ENCODE peak calls at places on chromosomes 6 and 20, in five cellular contexts. I is endothelial cell; U is stimulated activated CD4-positive, alpha-beta T cell treated with anti-CD3 and anti-CD28 coated beads, Interleukin-12 subunit alpha, Interleukin-12 subunit beta, amount 100 ng/mL, for 24 hours; R is neural crest cell; L is body of pancreas. Q is an unnamed sample.

GRCh38 chr20:24405810-24406209 is 63.6 kb upstream of the SYNDIG1 start:
- DNase-seq in R (no peak), U (no peak), I (no peak), L (no peak), Q (no peak)

GRCh38 chr6:102763886-102764285 is 1370.4 kb downstream of the GRIK2 start:
- DNase-seq in R (no peak), U (no peak), L (no peak), I (no peak), Q (no peak)

GRCh38 chr6:85966859-85967258 is 324.2 kb upstream of the SYNCRIP start:
- DNase-seq in I (no peak), U (no peak), L (peak; percentile 18), R (no peak), Q (no peak)

GRCh38 chr6:22447191-22447590 is 122.2 kb upstream of the HDGFL1 start:
- DNase-seq in I (no peak), L (no peak), R (no peak), U (no peak), Q (peak; percentile 34)

GRCh38 chr6:106702451-106703110 is 73.2 kb downstream of the QRSL1 start:
- DNase-seq in I (no peak), L (peak; percentile 84), U (no peak), R (no peak), Q (no peak)

GRCh38 chr6:120211955-120212792 is 862.6 kb upstream of the MAN1A1 start:
- DNase-seq in L (no peak), R (no peak), U (no peak), I (no peak), Q (no peak)

GRCh38 chr20:54284928-54285704 is 77.2 kb downstream of the PFDN4 start:
- DNase-seq in L (no peak), I (no peak), R (no peak), U (peak; percentile 15), Q (no peak)

GRCh38 chr6:137823826-137824501 is 43.1 kb upstream of the TNFAIP3 start:
- DNase-seq in L (peak; percentile 16), R (peak; percentile 30), I (no peak), U (no peak), Q (peak; percentile 21)

GRCh38 chr6:17886891-17887290 is 100.5 kb downstream of the KIF13A start:
- DNase-seq in R (no peak), U (no peak), L (no peak), I (no peak), Q (peak; percentile 25)

GRCh38 chr6:43113431-43114260 is 37.5 kb downstream of the PTK7 start:
- DNase-seq in L (no peak), U (no peak), I (no peak), R (no peak), Q (peak; percentile 79)

GRCh38 chr6:20162515-20162914 is 49.8 kb downstream of the MBOAT1 start:
- DNase-seq in I (no peak), U (no peak), L (no peak), R (no peak), Q (no peak)

GRCh38 chr20:35551485-35551884 is 9.6 kb downstream of the ERGIC3 start:
- DNase-seq in I (no peak), L (no peak), U (no peak), R (no peak), Q (no peak)

GRCh38 chr6:137589067-137589848 is 95.1 kb upstream of the OLIG3 start:
- DNase-seq in L (no peak), I (peak; percentile 26), U (peak; percentile 9), R (no peak), Q (no peak)

GRCh38 chr6:110853754-110854477 is 20.7 kb upstream of the AMD1 start:
- DNase-seq in L (no peak), I (no peak), R (no peak), U (no peak), Q (no peak)

GRCh38 chr20:54347216-54347833 is 128.1 kb upstream of the DOK5 start:
- DNase-seq in U (no peak), L (no peak), R (no peak), I (no peak), Q (no peak)

GRCh38 chr20:38304845-38305447 is 990 bp downstream of the BPI start:
- DNase-seq in R (no peak), L (no peak), U (no peak), I (peak; percentile 56), Q (peak; percentile 53)

GRCh38 chr6:7129784-7130569 is 22.2 kb downstream of the RREB1 start:
- DNase-seq in R (no peak), I (no peak), U (no peak), L (peak; percentile 85), Q (no peak)

GRCh38 chr20:34876161-34877001 is at the start of gene ACSS2:
- DNase-seq in R (peak; percentile 100), U (peak; percentile 91), I (peak; percentile 98), L (peak; percentile 100), Q (peak; percentile 99)

GRCh38 chr20:17505664-17506517 is 25.3 kb downstream of the BFSP1 start:
- DNase-seq in U (peak; percentile 37), I (no peak), R (no peak), L (no peak), Q (no peak)

GRCh38 chr6:158061361-158061708 is 79.7 kb downstream of the SYNJ2 start:
- DNase-seq in L (no peak), U (no peak), I (no peak), R (no peak), Q (no peak)

GRCh38 chr6:111356551-111356950 is 126.5 kb downstream of the REV3L start:
- DNase-seq in L (no peak), I (no peak), U (no peak), R (no peak), Q (no peak)

Q was measured in glutamatergic neuron.